ENCODE peak calls at places on chromosomes 16 and 17, in seven cellular contexts. J is DND-41, V is IMR-90, T is Panc1, K is AG10803, N is upper lobe of left lung, H is OCI-LY7. E is an unnamed sample.

GRCh38 chr16:28205117-28205899 is 6.5 kb downstream of the XPO6 start:
- DNase-seq in H (no peak), V (no peak), K (no peak), T (no peak), J (no peak), N (no peak), E (no peak)

GRCh38 chr16:62872339-62872738 is 836.1 kb upstream of the CDH8 start:
- DNase-seq in K (no peak), H (no peak), V (no peak), T (no peak), J (no peak), N (no peak), E (no peak)

GRCh38 chr17:9021158-9021984 is at the start of gene NTN1:
- DNase-seq in V (peak), N (peak), H (peak), J (peak), K (peak), T (no peak), E (no peak)

GRCh38 chr16:69890114-69890890 is 60.8 kb upstream of the CLEC18A start:
- DNase-seq in K (peak), V (peak), H (no peak), N (no peak), T (no peak), J (no peak), E (no peak)

GRCh38 chr17:76940738-76941350 is 72.6 kb downstream of the MGAT5B start:
- DNase-seq in J (no peak), T (no peak), N (no peak), K (no peak), V (no peak), H (peak), E (no peak)

GRCh38 chr17:18946536-18946935 is 5.4 kb upstream of the SLC5A10 start:
- DNase-seq in K (no peak), H (no peak), T (no peak), V (peak), J (no peak), N (no peak), E (no peak)

GRCh38 chr16:81106826-81107503 is 10.8 kb upstream of the GCSH start:
- DNase-seq in H (no peak), N (no peak), T (no peak), K (peak), V (no peak), J (no peak), E (no peak)

GRCh38 chr17:59154721-59155438 is at the start of gene SKA2:
- DNase-seq in N (peak), H (peak), J (peak), K (no peak), T (peak), V (no peak), E (no peak)

GRCh38 chr16:83533193-83533592 is 274.6 kb upstream of the HSBP1 start:
- DNase-seq in K (peak), V (peak), H (no peak), J (no peak), T (no peak), N (no peak), E (no peak)

GRCh38 chr17:51461578-51462004 is 201.2 kb downstream of the UTP18 start:
- DNase-seq in K (peak), H (peak), T (peak), N (no peak), J (peak), V (peak), E (peak)

GRCh38 chr16:70257391-70257790 is 5.7 kb upstream of the EXOSC6 start:
- DNase-seq in V (no peak), J (no peak), N (no peak), K (peak), H (no peak), T (no peak), E (no peak)

GRCh38 chr16:3520398-3520797 is 19.6 kb downstream of the CLUAP1 start:
- DNase-seq in K (peak), J (no peak), V (peak), N (no peak), H (no peak), T (no peak), E (no peak)

GRCh38 chr17:56141046-56141839 is 12.0 kb upstream of the ANKFN1 start:
- DNase-seq in T (no peak), H (no peak), J (no peak), V (peak), K (peak), N (no peak), E (no peak)

GRCh38 chr17:35536664-35537160 is 766 bp downstream of the SLFN12L start:
- DNase-seq in K (no peak), T (no peak), H (no peak), J (peak), N (no peak), V (no peak), E (no peak)

GRCh38 chr17:28397687-28398279 is 8.2 kb downstream of the SLC46A1 start:
- DNase-seq in K (no peak), H (no peak), T (no peak), N (no peak), J (no peak), V (no peak), E (no peak)

GRCh38 chr17:56029980-56030624 is 123.2 kb upstream of the ANKFN1 start:
- DNase-seq in N (no peak), V (no peak), J (no peak), T (no peak), K (no peak), H (no peak), E (no peak)

GRCh38 chr17:47620503-47621245 is 29.0 kb upstream of the KPNB1 start:
- DNase-seq in V (no peak), T (no peak), H (no peak), N (no peak), K (no peak), J (no peak), E (no peak)

GRCh38 chr17:47280072-47280811 is 26.6 kb downstream of the ITGB3 start:
- DNase-seq in H (no peak), N (no peak), T (no peak), J (no peak), V (peak), K (peak), E (no peak)

GRCh38 chr16:2962334-2963073 is 1.6 kb upstream of the KREMEN2 start:
- DNase-seq in H (no peak), N (peak), V (no peak), J (no peak), K (no peak), T (no peak), E (no peak)

GRCh38 chr17:51119415-51120356 is 982 bp downstream of the SPAG9 start:
- DNase-seq in K (peak), H (peak), V (peak), T (no peak), N (peak), J (peak), E (peak)

GRCh38 chr17:4161179-4161559 is 18.2 kb downstream of the CYB5D2 start:
- DNase-seq in H (no peak), T (peak), J (no peak), N (no peak), V (peak), K (peak), E (no peak)

GRCh38 chr17:40061532-40062038 is 1.2 kb upstream of the THRA start:
- DNase-seq in J (no peak), V (no peak), T (no peak), N (peak), H (no peak), K (no peak), E (no peak)

GRCh38 chr16:85422124-85422373 is 191.1 kb upstream of the GSE1 start:
- DNase-seq in T (no peak), K (no peak), N (no peak), V (no peak), J (no peak), H (no peak), E (no peak)

GRCh38 chr17:18235743-18236256 is 10.4 kb downstream of the LLGL1 start:
- DNase-seq in K (peak), J (no peak), V (peak), T (no peak), H (no peak), N (peak), E (no peak)

GRCh38 chr16:86222965-86223551 is 287.3 kb upstream of the FOXF1 start:
- DNase-seq in T (peak), N (no peak), H (no peak), V (peak), K (peak), J (no peak), E (no peak)

GRCh38 chr17:31596382-31597323 is 205.2 kb downstream of the RAB11FIP4 start:
- DNase-seq in T (peak), J (peak), V (peak), K (peak), N (peak), H (peak), E (no peak)

GRCh38 chr17:74240637-74241036 is 27.3 kb downstream of the TTYH2 start:
- DNase-seq in H (no peak), K (peak), N (no peak), T (no peak), V (no peak), J (no peak), E (no peak)

GRCh38 chr17:48545539-48545938 is 630 bp upstream of the HOXB2 start:
- DNase-seq in N (no peak), J (no peak), V (peak), T (no peak), K (no peak), H (no peak), E (no peak)

GRCh38 chr17:51435641-51436091 is 175.3 kb downstream of the UTP18 start:
- DNase-seq in J (peak), K (peak), V (peak), N (no peak), H (peak), T (no peak), E (peak)

DNA sequence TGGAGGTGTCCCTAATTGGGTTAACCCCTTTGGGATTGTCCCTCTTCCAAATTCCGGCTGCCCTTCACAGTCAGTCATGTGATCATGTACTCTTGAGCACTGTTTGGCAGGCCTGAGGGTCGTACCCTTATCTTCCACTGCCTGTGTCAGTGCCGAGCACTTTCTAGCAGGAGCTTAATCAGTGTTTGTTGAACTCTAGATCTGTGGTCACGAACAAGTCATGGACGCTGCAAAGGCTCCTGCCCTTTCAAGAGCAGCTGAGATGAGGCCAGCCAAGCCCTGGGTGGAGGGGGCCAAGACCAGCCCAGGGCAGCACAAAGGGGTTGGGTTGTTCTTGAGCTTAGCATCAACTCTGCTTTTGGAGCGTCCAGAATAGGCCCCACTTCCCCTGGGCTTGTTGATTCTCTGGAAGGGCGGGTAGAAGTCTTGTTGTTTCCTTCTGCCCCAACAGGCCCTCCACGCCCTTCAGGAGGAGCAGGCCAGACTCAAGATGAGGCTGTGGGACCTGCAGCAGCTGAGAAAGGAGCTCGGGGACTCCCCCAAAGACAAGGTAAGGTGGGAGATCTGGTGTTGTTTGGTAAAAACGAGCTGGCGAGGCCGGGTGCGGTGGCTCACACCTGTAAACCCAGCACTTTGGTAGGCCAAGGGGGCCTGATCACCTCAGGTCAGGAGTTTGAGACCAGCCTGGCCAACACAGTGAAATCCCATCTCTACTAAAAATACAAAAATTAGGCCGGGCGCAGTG is 5.3 kb downstream of the IFI35 start:
- DNase-seq in K (no peak), N (no peak), H (no peak), T (no peak), V (no peak), J (no peak), E (no peak)
- H3K4me3 ChIP-seq in K (no peak), N (no peak), H (no peak), T (no peak), V (no peak), J (no peak), E (no peak)

DNA sequence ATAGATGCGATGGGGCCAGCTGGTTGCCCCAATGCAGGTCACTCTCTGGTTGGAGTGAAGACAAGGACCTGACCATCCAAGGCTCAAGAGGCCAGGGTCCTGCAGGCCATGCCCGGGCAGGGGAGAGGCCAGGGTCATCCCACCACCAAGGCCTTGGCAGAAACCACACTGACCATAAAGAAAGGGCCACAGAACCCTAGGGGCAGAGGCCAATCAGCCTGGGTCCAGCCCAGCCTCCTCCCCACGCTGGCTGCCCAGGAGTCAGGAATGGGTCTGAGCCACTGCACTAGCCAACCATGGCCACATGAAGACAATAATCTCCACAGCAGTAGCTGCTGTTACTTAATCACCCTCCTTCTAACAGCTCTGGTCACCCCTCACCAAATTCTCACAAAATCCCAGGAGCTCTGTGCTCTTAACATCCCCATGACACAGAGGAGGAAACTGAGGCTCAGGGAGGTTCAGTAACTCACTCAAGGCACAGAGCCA is 10.2 kb upstream of the BCAR1 start:
- DNase-seq in H (no peak), N (no peak), T (no peak), V (no peak), K (no peak), J (no peak), E (no peak)
- H3K4me3 ChIP-seq in H (no peak), N (no peak), T (no peak), V (no peak), K (no peak), J (no peak), E (no peak)

GRCh38 chr17:60615108-60615507 is 15.1 kb downstream of the PPM1D start:
- DNase-seq in V (no peak), K (no peak), T (no peak), H (no peak), N (no peak), J (no peak), E (no peak)
- H3K4me3 ChIP-seq in V (no peak), K (no peak), T (no peak), H (no peak), N (no peak), J (no peak), E (no peak)

GRCh38 chr17:68198931-68199836 is 48.7 kb upstream of the AMZ2 start:
- DNase-seq in H (no peak), T (no peak), J (no peak), N (peak), V (no peak), K (no peak), E (no peak)

GRCh38 chr17:68197997-68198930 is 49.6 kb upstream of the AMZ2 start:
- DNase-seq in H (no peak), T (no peak), K (no peak), N (peak), J (no peak), V (no peak), E (no peak)

GRCh38 chr17:68196394-68197090 is 51.3 kb upstream of the AMZ2 start:
- DNase-seq in T (no peak), K (no peak), V (no peak), J (no peak), N (peak), H (no peak), E (no peak)

GRCh38 chr17:68197091-68197996 is 50.5 kb upstream of the AMZ2 start:
- DNase-seq in J (no peak), H (no peak), N (peak), T (no peak), V (no peak), K (no peak), E (no peak)

GRCh38 chr17:68195667-68196393 is 52.0 kb upstream of the AMZ2 start:
- DNase-seq in N (peak), V (no peak), J (no peak), K (no peak), H (no peak), T (no peak), E (no peak)
- H3K4me3 ChIP-seq in N (peak), V (no peak), J (no peak), K (no peak), H (no peak), T (peak), E (no peak)